ENCODE peak calls at places on chromosomes 5 and 9, in five cellular contexts. N is aorta, H is hepatocyte, G is choroid plexus epithelial cell, O is small intestine. Z is an unnamed sample.

GRCh38 chr5:143229426-143229895 is 174.0 kb downstream of the NR3C1 start:
- DNase-seq in N (no peak), H (no peak), G (no peak), O (no peak), Z (no peak)

GRCh38 chr5:133222040-133222439 is 170.2 kb downstream of the HSPA4 start:
- DNase-seq in N (no peak), H (no peak), G (no peak), O (no peak), Z (no peak)

GRCh38 chr5:148457183-148457620 is 73.4 kb downstream of the FBXO38 start:
- DNase-seq in N (no peak), H (no peak), G (peak; percentile 27), O (peak; percentile 68), Z (no peak)

GRCh38 chr5:135012033-135012588 is 21.9 kb downstream of the PITX1 start:
- DNase-seq in N (no peak), H (no peak), G (no peak), O (no peak), Z (no peak)

GRCh38 chr5:38557309-38557710 is 864 bp upstream of the LIFR start:
- DNase-seq in N (no peak), H (no peak), G (no peak), O (no peak), Z (no peak)

GRCh38 chr9:109098221-109098959 is 21.4 kb downstream of the TMEM245 start:
- DNase-seq in N (no peak), H (peak; percentile 40), G (peak; percentile 92), O (no peak), Z (peak; percentile 47)

GRCh38 chr9:103552712-103553111 is 541.4 kb upstream of the SMC2 start:
- DNase-seq in N (no peak), H (no peak), G (no peak), O (no peak), Z (no peak)

GRCh38 chr5:482506-482905 is 39.5 kb downstream of the EXOC3 start:
- DNase-seq in N (no peak), H (no peak), G (no peak), O (no peak), Z (no peak)

GRCh38 chr5:9015250-9015936 is 530.5 kb downstream of the SEMA5A start:
- DNase-seq in N (no peak), H (no peak), G (peak; percentile 88), O (no peak), Z (peak; percentile 55)

DNA sequence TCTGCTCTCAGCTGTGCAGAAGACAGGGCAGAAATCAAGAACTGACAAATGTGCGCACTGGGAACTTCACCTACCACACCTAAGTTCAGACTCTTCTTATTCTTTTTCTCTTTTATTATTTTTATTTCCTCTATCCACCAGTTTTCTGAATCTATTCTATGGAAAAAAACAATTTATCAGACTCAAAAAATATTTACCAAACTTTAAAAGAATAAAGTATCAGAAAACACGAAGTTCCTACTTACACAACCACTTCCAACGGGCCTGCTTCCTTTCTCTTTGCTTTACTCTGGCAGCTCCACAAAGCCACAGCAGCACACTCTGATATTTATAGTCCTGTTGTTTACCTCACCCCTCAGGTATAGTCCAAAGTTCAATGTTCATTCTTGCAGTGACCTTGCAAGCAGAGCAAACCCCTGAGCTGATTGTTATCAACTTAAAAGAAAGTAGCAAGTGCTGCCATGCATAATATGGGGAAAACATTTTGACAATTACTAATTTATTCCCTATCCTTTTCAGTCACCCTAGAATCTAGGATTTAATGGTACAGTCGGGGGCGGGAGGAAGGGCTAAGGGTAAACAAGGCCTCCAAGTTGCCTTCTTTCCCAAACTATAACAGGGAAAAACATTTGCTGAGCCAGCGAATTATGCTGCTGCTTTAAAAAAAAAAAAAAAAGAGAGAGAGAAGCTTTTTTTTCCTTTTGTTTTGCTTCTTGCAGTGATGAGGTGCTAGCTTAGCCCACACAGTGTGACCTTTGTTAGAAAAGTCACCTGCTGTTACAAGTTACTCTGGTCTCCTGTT is at the start of gene SELENOP:
- DNase-seq in N (peak; percentile 61), H (peak; percentile 90), G (peak; percentile 84), O (peak; percentile 94), Z (peak; percentile 72)
- H3K4me3 ChIP-seq in N (peak within 1 kb of the TSS; percentile 34), H (peak within 1 kb of the TSS; percentile 51), G (peak within 1 kb of the TSS; percentile 32), O (peak within 1 kb of the TSS; percentile 72), Z (peak within 1 kb of the TSS; percentile 59)

GRCh38 chr9:123339666-123340414 is 16.2 kb upstream of the CRB2 start:
- DNase-seq in N (peak; percentile 64), H (no peak), G (peak; percentile 29), O (no peak), Z (no peak)

GRCh38 chr9:123336959-123337358 is 19.0 kb upstream of the CRB2 start:
- DNase-seq in N (no peak), H (no peak), G (no peak), O (no peak), Z (no peak)

GRCh38 chr9:123338710-123339665 is 17.0 kb upstream of the CRB2 start:
- DNase-seq in N (peak; percentile 63), H (no peak), G (peak; percentile 44), O (no peak), Z (no peak)

GRCh38 chr9:123336455-123336854 is 19.5 kb upstream of the CRB2 start:
- DNase-seq in N (no peak), H (no peak), G (no peak), O (no peak), Z (no peak)

DNA sequence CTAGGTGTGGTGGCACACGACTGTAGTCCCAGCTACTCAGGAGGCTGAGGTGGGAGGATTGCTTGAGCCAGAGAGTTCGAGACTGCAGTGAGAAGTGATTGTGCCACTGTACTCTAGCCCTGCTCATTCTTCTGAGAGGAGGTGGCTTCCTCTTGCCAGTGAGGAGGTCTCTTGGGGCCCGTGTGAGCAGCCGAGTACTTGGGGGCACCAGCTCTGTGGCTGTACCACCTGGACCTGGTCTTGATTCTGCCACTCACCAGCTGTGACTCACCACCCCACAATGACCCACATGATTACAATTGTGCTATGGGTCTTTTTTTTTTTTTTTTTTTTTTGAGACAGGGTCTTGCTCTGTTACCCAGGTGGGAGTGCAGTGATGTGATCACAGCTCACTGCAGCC is 18.0 kb upstream of the CRB2 start:
- DNase-seq in N (no peak), H (no peak), G (no peak), O (no peak), Z (no peak)
- H3K4me3 ChIP-seq in N (no peak overlapping the region), H (no peak overlapping the region), G (no peak overlapping the region), O (no peak overlapping the region), Z (no peak overlapping the region)

GRCh38 chr5:169389318-169389717 is 88.4 kb upstream of the SLIT3 start:
- DNase-seq in N (no peak), H (no peak), G (no peak), O (no peak), Z (no peak)
- H3K4me3 ChIP-seq in N (no peak overlapping the region), H (no peak overlapping the region), G (no peak overlapping the region), O (no peak overlapping the region), Z (no peak overlapping the region)

DNA sequence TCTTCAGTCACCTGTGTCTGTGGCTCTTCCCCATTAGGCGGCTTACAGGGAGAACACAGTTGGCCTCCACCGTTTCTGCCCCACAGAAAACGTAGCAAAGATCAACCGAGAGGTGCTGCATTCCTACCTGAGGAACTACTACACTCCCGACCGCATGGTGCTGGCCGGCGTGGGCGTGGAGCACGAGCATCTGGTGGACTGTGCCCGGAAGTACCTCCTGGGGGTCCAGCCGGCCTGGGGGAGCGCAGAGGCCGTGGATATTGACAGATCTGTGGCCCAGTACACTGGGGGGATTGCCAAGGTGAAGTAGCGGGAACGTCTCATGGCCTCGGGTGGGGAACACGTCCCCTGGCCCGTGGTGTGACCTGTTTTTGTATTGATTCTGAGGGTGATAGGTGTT is 6.5 kb downstream of the PMPCA start:
- DNase-seq in N (no peak), H (no peak), G (no peak), O (no peak), Z (no peak)
- H3K4me3 ChIP-seq in N (no peak overlapping the region), H (no peak overlapping the region), G (no peak overlapping the region), O (no peak overlapping the region), Z (no peak overlapping the region)